ENCODE peak calls at places on chromosomes 16 and 17, in nine cellular contexts. J is K562, A is transverse colon, I is GM12891, E is sigmoid colon, W is HCT116, Y is SK-N-SH, T is stomach, R is GM23338. B is an unnamed sample.

GRCh38 chr17:82962163-82962720 is 117.2 kb upstream of the METRNL start:
- DNase-seq in J (no peak), I (no peak), Y (no peak), R (no peak), W (no peak), E (peak; percentile 30), A (no peak), T (peak; percentile 17), B (no peak)

GRCh38 chr16:20415541-20415940 is 6.2 kb downstream of the ACSM5 start:
- DNase-seq in J (no peak), E (no peak), I (no peak), Y (no peak), R (no peak), T (no peak), A (no peak), W (no peak), B (no peak)

GRCh38 chr17:55691666-55692065 is 31.0 kb downstream of the TMEM100 start:
- DNase-seq in I (no peak), J (no peak), E (no peak), R (no peak), Y (no peak), W (no peak), T (no peak), A (no peak), B (no peak)

GRCh38 chr17:48564200-48565023 is 13.7 kb downstream of the HOXB4 start:
- DNase-seq in J (no peak), I (no peak), T (no peak), W (no peak), R (no peak), A (no peak), E (peak; percentile 84), Y (no peak), B (no peak)

GRCh38 chr17:69625449-69625848 is 211.0 kb downstream of the MAP2K6 start:
- DNase-seq in E (no peak), T (no peak), A (no peak), Y (no peak), R (no peak), W (no peak), I (no peak), J (no peak), B (no peak)

GRCh38 chr16:82633964-82634600 is 7.3 kb downstream of the CDH13 start:
- DNase-seq in R (no peak), I (no peak), T (no peak), Y (no peak), E (peak; percentile 41), W (no peak), J (no peak), A (peak; percentile 28), B (peak; percentile 58)

GRCh38 chr16:20931066-20931465 is 30.5 kb downstream of the LYRM1 start:
- DNase-seq in A (no peak), R (no peak), Y (no peak), E (no peak), I (no peak), J (no peak), W (no peak), T (no peak), B (no peak)

GRCh38 chr17:74694081-74694480 is 18.6 kb downstream of the CD300LF start:
- DNase-seq in W (no peak), R (no peak), Y (no peak), A (no peak), E (no peak), T (no peak), J (no peak), I (no peak), B (no peak)

GRCh38 chr16:67653131-67654068 is 6.7 kb downstream of the ACD start:
- DNase-seq in Y (peak; percentile 89), E (no peak), T (no peak), W (no peak), A (no peak), I (no peak), J (no peak), R (no peak), B (no peak)

GRCh38 chr16:67212766-67213165 is 13.8 kb downstream of the ELMO3 start:
- DNase-seq in J (no peak), R (no peak), W (no peak), E (no peak), T (no peak), Y (no peak), I (no peak), A (no peak), B (no peak)

GRCh38 chr17:83010323-83011200 is 68.8 kb upstream of the METRNL start:
- DNase-seq in E (no peak), I (peak; percentile 5), T (peak; percentile 37), Y (peak; percentile 33), R (no peak), A (no peak), J (no peak), W (no peak), B (no peak)

GRCh38 chr17:35244345-35245195 is 1.7 kb downstream of the SLFN5 start:
- DNase-seq in A (peak; percentile 68), J (peak; percentile 12), W (peak; percentile 33), T (peak; percentile 66), I (peak; percentile 29), E (peak; percentile 92), Y (peak; percentile 14), R (peak; percentile 52), B (peak; percentile 15)
- TF ChIP-seq POLR2AphosphoS5 in A (peak; percentile 56), J (no peak), W (no peak), T (peak; percentile 70), I (no peak), E (peak; percentile 61), Y (no peak), R (no peak), B (no peak)

GRCh38 chr17:31391496-31391949 is at the start of gene RAB11FIP4:
- DNase-seq in W (no peak), I (no peak), J (peak; percentile 55), Y (peak; percentile 91), T (peak; percentile 22), E (no peak), A (no peak), R (peak; percentile 63), B (no peak)

GRCh38 chr17:31390426-31390747 is 1.1 kb upstream of the RAB11FIP4 start:
- DNase-seq in J (no peak), R (no peak), E (no peak), A (no peak), I (no peak), T (peak; percentile 25), Y (no peak), W (no peak), B (no peak)

GRCh38 chr17:31389673-31390381 is 1.6 kb upstream of the RAB11FIP4 start:
- DNase-seq in Y (no peak), A (no peak), W (no peak), I (no peak), E (no peak), J (no peak), T (peak; percentile 21), R (peak; percentile 23), B (no peak)

GRCh38 chr17:31392002-31392855 is 754 bp downstream of the RAB11FIP4 start:
- DNase-seq in W (no peak), J (no peak), Y (peak; percentile 79), I (no peak), A (no peak), R (peak; percentile 28), T (peak; percentile 20), E (no peak), B (no peak)

GRCh38 chr17:31390748-31391495 is 553 bp upstream of the RAB11FIP4 start:
- DNase-seq in A (no peak), W (no peak), E (no peak), T (peak; percentile 23), I (no peak), J (no peak), Y (no peak), R (peak; percentile 55), B (no peak)
- TF ChIP-seq POLR2AphosphoS5 in A (no peak), W (no peak), E (no peak), T (no peak), I (no peak), J (no peak), Y (no peak), R (no peak), B (no peak)

DNA sequence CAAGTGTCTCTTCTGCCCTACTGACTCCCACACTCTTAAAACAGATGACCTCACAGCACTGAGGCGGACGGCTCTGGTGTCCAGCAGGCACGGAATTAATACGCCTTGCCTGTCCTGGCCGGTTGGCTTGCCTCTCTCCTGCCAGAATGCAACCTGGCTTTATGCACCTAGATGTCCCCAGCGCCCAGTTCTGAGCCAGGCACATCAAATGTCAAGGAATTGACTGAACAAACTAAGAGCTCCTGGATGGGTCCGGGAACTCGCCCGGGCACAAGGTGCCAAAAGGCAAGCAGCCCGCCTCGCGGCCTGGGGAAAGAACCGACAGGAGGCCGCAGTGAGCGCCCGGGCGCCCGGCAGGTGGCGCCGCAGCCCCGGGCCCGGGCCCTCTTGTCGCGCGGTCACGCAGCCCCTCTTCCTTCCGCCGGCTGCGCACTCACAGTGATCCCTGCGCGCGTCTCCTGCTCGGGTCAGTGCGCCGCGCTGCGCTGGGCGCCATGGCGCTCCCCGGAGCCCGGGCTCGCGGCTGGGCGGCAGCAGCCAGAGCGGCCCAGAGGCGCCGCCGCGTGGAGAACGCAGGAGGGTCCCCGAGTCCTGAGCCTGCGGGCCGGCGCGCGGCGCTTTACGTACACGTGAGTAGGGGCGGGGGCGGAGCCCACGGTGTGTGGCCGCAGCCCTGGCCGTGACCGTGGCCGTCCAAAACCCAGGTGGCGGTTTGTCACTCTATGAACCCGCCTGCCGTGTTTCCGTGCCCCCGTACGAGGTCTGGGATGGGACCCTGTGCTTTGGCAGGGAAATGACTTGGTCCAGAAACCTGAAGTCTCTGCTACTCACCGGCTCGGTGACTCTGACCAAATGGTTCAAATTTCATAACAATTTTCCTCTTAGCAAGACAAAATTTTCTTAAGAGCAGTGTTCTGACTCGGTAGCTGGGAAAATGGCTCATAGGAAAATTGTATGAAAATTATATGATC is at the start of gene RSAD1:
- DNase-seq in J (peak; percentile 89), E (peak; percentile 91), W (peak; percentile 87), I (peak; percentile 87), R (peak; percentile 92), T (peak; percentile 90), A (peak; percentile 90), Y (peak; percentile 98), B (peak; percentile 83)
- TF ChIP-seq POLR2AphosphoS5 in J (peak; percentile 72), E (peak; percentile 73), W (peak; percentile 98), I (peak; percentile 70), R (peak; percentile 72), T (peak; percentile 90), A (peak; percentile 89), Y (peak; percentile 90), B (no peak)

GRCh38 chr17:61627125-61627524 is 36.1 kb upstream of the NACA2 start:
- DNase-seq in I (no peak), E (no peak), T (no peak), Y (no peak), R (no peak), J (no peak), W (no peak), A (no peak), B (no peak)

GRCh38 chr17:61625564-61625963 is 34.5 kb upstream of the NACA2 start:
- DNase-seq in J (no peak), A (no peak), E (no peak), Y (no peak), T (no peak), W (no peak), R (no peak), I (no peak), B (no peak)

GRCh38 chr17:61621317-61621716 is 30.3 kb upstream of the NACA2 start:
- DNase-seq in A (no peak), W (no peak), J (no peak), E (no peak), R (no peak), Y (no peak), T (no peak), I (no peak), B (no peak)

GRCh38 chr17:61627658-61628057 is 36.6 kb upstream of the NACA2 start:
- DNase-seq in W (no peak), T (no peak), I (no peak), R (no peak), E (no peak), J (no peak), A (no peak), Y (no peak), B (no peak)

GRCh38 chr17:61624951-61625350 is 33.9 kb upstream of the NACA2 start:
- DNase-seq in Y (no peak), A (no peak), T (no peak), I (no peak), W (no peak), R (no peak), E (no peak), J (no peak), B (no peak)
- TF ChIP-seq POLR2AphosphoS5 in Y (no peak), A (no peak), T (no peak), I (no peak), W (no peak), R (no peak), E (no peak), J (no peak), B (no peak)